ENCODE peak calls at places on chromosomes 12 and 14, in eight cellular contexts. C is RCC 7860; S is germinal center; A is Caki2; J is NCI-H446 treated with DMSO at 0.1 percent for 48 hours; R is activated T-cell treated with anti-CD3 and anti-CD28 coated beads, Interleukin-2, amount 50 U/mL, for 72 hours; H is anterior cingulate cortex; Z is thoracic aorta. Q is an unnamed sample.

GRCh38 chr12:8501720-8502119 is 11.6 kb upstream of the CLEC4D start:
- DNase-seq in H (no peak), J (no peak), C (no peak), S (no peak), Z (no peak), A (no peak), R (no peak), Q (no peak)

GRCh38 chr12:7645395-7646177 is 20.1 kb downstream of the APOBEC1 start:
- DNase-seq in S (peak; percentile 57), A (no peak), H (no peak), J (no peak), Z (no peak), R (peak; percentile 20), C (peak; percentile 25), Q (no peak)

GRCh38 chr12:88325076-88325827 is 183.1 kb downstream of the TMTC3 start:
- DNase-seq in C (peak; percentile 91), Z (no peak), A (peak; percentile 86), R (no peak), H (no peak), J (no peak), S (no peak), Q (no peak)

GRCh38 chr12:82817368-82817767 is 130.7 kb downstream of the TMTC2 start:
- DNase-seq in Z (no peak), S (no peak), J (peak; percentile 60), C (no peak), A (peak; percentile 19), R (no peak), H (no peak), Q (no peak)

GRCh38 chr12:127153996-127154395 is 1113.0 kb upstream of the TMEM132C start:
- DNase-seq in C (no peak), A (no peak), H (no peak), J (no peak), S (no peak), R (no peak), Z (no peak), Q (no peak)

GRCh38 chr14:96042218-96042930 is 3.2 kb downstream of the C14orf132 start:
- DNase-seq in A (no peak), J (no peak), H (no peak), R (no peak), C (no peak), S (no peak), Z (no peak), Q (no peak)

GRCh38 chr14:103014466-103015319 is 42.7 kb downstream of the CDC42BPB start:
- DNase-seq in S (no peak), A (no peak), J (no peak), R (no peak), Z (no peak), H (no peak), C (no peak), Q (no peak)

GRCh38 chr12:80491176-80491575 is 47.1 kb downstream of the PTPRQ start:
- DNase-seq in C (no peak), A (no peak), R (no peak), S (no peak), Z (no peak), J (no peak), H (no peak), Q (no peak)

GRCh38 chr12:108517288-108518100 is 2.4 kb downstream of the FICD start:
- DNase-seq in J (no peak), A (no peak), C (no peak), S (no peak), Z (no peak), R (no peak), H (no peak), Q (no peak)